ENCODE peak calls at places on chromosomes 2 and 18, in nine cellular contexts. A is tibial artery; X is PC-3; F is pancreas; U is MM.1S; Q is CD8-positive, alpha-beta memory T cell; L is cardiac muscle cell; E is WERI-Rb-1; I is testis. D is an unnamed sample. For H3K36me3 and H3K27me3, the result is how much of the 10 kb centered on the place peaks cover.

GRCh38 chr2:70861774-70862644 is 26.4 kb upstream of the CD207 start:
- DNase-seq in X (peak), A (peak), I (peak), Q (peak), L (peak), E (peak), F (peak), U (peak), D (peak)

GRCh38 chr2:191643425-191643824 is 34.5 kb upstream of the NABP1 start:
- DNase-seq in E (no peak), U (no peak), X (no peak), I (no peak), Q (no peak), A (no peak), F (no peak), L (no peak), D (no peak)

GRCh38 chr2:18630941-18631340 is 41.6 kb upstream of the NT5C1B start:
- DNase-seq in U (no peak), E (no peak), X (peak), A (no peak), I (no peak), L (no peak), F (no peak), Q (no peak), D (no peak)

GRCh38 chr2:66426250-66427064 is 8.5 kb upstream of the MEIS1 start:
- DNase-seq in Q (no peak), F (peak), A (no peak), I (no peak), E (no peak), U (no peak), L (no peak), X (no peak), D (peak)

GRCh38 chr2:11719230-11719977 is 27.0 kb upstream of the LPIN1 start:
- DNase-seq in X (no peak), E (no peak), L (no peak), I (no peak), Q (no peak), U (no peak), A (no peak), F (no peak), D (no peak)

GRCh38 chr2:237798236-237799059 is at the start of gene RBM44:
- DNase-seq in Q (no peak), U (no peak), F (no peak), I (peak), L (no peak), A (no peak), X (no peak), E (no peak), D (peak)

GRCh38 chr2:30897539-30897938 is 90.3 kb upstream of the CAPN13 start:
- DNase-seq in I (no peak), F (no peak), L (no peak), X (no peak), U (no peak), E (no peak), Q (no peak), A (no peak), D (no peak)

GRCh38 chr2:207513577-207514257 is 16.0 kb upstream of the CREB1 start:
- DNase-seq in U (no peak), A (no peak), Q (no peak), I (no peak), E (no peak), F (no peak), L (peak), X (peak), D (no peak)

GRCh38 chr2:238912916-238913875 is 65.3 kb downstream of the TWIST2 start:
- DNase-seq in E (no peak), A (peak), L (no peak), U (no peak), F (no peak), I (no peak), X (no peak), Q (no peak), D (peak)

GRCh38 chr2:18596993-18597392 is 7.6 kb upstream of the NT5C1B start:
- DNase-seq in I (no peak), L (no peak), A (no peak), F (no peak), E (no peak), X (no peak), Q (no peak), U (no peak), D (no peak)

GRCh38 chr18:54149078-54149697 is 75.3 kb downstream of the MBD2 start:
- DNase-seq in Q (no peak), E (no peak), A (peak), I (peak), L (peak), X (peak), F (peak), U (no peak), D (no peak)

GRCh38 chr2:16252891-16253290 is 312.5 kb downstream of the MYCN start:
- DNase-seq in Q (no peak), F (no peak), L (no peak), U (no peak), I (no peak), X (no peak), E (no peak), A (no peak), D (no peak)

GRCh38 chr18:45837283-45838070 is 12.0 kb downstream of the SIGLEC15 start:
- DNase-seq in X (no peak), L (peak), E (peak), A (no peak), I (peak), U (no peak), Q (no peak), F (no peak), D (peak)
- H3K4me3 ChIP-seq in X (no peak), L (peak), E (peak), A (peak), I (peak), U (no peak), Q (no peak), F (peak), D (peak)

DNA sequence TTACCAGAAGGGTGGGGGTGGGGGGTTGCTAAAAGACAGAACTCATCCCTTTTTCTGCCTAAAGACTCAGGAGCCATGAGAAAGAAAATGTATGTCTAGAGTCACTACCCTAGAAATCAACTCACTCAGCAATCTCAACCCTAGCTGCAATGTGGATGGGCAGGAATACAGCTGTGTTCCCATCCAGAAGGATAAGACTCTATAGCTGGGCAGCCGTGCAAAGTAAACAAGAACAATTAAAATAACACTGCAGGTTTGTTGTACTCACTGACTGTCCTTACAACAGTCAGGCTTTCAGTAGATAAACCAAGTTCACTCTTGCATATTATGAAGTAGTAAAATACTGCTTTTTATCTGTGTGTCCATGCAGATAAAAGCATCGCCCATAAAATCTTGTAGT is 74.0 kb downstream of the ESCO1 start:
- DNase-seq in X (no peak), U (no peak), F (no peak), L (no peak), E (no peak), Q (no peak), A (no peak), I (no peak), D (no peak)
- H3K36me3 ChIP-seq in X (under half), U (under half), F (under half), L (under half), E (under half), Q (under half), A (half or more), I (under half), D (under half)

DNA sequence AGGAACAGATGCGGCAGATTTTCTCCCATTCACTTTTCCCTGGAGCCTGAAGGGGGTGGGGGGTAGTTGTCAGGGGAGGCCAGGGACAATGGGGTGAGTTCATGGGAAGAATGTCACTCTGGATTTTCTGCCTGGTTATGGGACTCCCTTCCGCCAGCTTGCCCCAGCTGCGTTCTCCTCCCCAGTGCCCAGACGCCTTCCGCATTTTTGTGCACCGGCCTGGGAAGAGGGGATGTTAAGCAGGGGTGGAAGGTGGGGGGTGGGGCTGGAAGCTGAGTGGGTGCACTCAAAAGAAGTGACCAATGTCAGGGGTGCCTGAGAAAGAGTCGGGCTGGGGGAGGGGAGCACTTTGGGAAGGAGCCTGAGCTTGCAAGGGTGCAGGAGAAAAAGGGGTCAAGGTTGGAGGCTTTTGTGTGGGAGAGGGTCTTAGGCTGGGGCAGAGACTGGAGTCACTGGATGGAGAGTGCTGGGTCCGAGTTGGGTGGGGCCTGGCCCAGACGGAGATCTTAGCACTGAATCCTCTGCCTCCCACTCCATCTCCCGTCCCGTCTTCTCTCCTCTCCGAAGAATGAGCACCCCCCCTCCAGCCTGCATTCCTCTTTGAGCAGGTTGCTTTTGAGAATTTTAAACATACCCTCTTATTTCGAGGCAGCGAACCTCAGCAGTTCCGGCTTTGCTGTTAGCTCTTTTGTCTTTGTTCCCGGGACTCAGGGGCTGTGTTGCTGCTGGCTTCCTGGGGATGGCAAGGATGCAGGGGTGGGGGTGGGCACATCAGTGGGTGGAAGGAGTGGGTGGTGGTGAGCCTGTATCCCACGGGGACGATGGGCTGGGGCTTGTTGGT is 2.7 kb downstream of the IGFBP2 start:
- DNase-seq in Q (no peak), X (no peak), U (no peak), I (no peak), F (peak), A (no peak), E (peak), L (no peak), D (peak)
- H3K27me3 ChIP-seq in Q (under half), X (under half), U (under half), I (under half), F (under half), A (under half), E (under half), L (under half), D (under half)

DNA sequence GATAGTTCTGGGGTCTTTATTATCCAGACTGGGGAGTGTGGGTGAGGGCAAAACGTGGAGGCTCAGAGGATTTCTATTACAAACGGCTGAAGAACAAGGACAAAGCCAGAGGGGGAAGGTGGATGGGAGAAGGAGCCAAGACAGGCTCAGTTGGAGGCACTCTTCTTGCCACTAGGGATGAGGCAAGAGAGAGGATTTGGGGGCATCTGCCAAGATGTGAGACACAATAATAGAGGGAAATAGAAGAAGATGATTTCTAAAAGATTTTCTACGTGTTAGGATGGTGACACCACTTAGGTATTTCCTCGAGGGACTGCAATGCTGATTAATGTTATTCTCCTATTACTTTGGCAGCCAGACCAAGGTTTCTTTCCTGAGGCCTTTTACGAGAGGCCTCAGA is 71.8 kb downstream of the APOB start:
- DNase-seq in A (no peak), F (no peak), I (no peak), X (no peak), L (no peak), E (no peak), Q (no peak), U (no peak), D (no peak)
- H3K4me3 ChIP-seq in A (no peak), F (no peak), I (no peak), X (no peak), L (no peak), E (no peak), Q (no peak), U (no peak), D (no peak)

GRCh38 chr18:68694316-68694715 is 20.6 kb downstream of the TMX3 start:
- DNase-seq in X (no peak), F (no peak), E (no peak), Q (no peak), A (no peak), L (no peak), I (no peak), U (no peak), D (no peak)

GRCh38 chr18:68693091-68693815 is 21.7 kb downstream of the TMX3 start:
- DNase-seq in F (no peak), Q (no peak), I (no peak), E (no peak), A (no peak), X (no peak), U (no peak), L (no peak), D (peak)

GRCh38 chr18:68699043-68699442 is 15.9 kb downstream of the TMX3 start:
- DNase-seq in E (no peak), L (peak), Q (no peak), F (no peak), U (no peak), I (no peak), X (peak), A (no peak), D (no peak)

GRCh38 chr18:68701353-68701752 is 13.6 kb downstream of the TMX3 start:
- DNase-seq in A (no peak), L (no peak), U (no peak), I (no peak), X (no peak), F (no peak), Q (no peak), E (no peak), D (no peak)

GRCh38 chr18:68696937-68697336 is 18.0 kb downstream of the TMX3 start:
- DNase-seq in L (no peak), F (no peak), X (no peak), I (no peak), Q (no peak), A (no peak), U (no peak), E (no peak), D (no peak)
- H3K36me3 ChIP-seq in L (under half), F (under half), X (under half), I (under half), Q (under half), A (under half), U (under half), E (under half), D (under half)